ENCODE peak calls at places on chromosomes 13 and 19, in six cellular contexts. N is A549, J is right lobe of liver, D is DND-41, R is body of pancreas, V is HCT116. F is an unnamed sample.

GRCh38 chr13:49366841-49367240 is 77.0 kb downstream of the CAB39L start:
- DNase-seq in R (no peak), D (no peak), N (no peak), J (no peak), V (no peak), F (no peak)

GRCh38 chr19:29606420-29606747 is 301 bp downstream of the POP4 start:
- DNase-seq in D (no peak), V (no peak), N (peak; percentile 66), R (no peak), J (no peak), F (no peak)

GRCh38 chr19:23273022-23273593 is 22.9 kb upstream of the ZNF724 start:
- DNase-seq in N (no peak), D (no peak), V (no peak), J (no peak), R (no peak), F (no peak)

GRCh38 chr13:76711515-76712182 is 174.6 kb downstream of the KCTD12 start:
- DNase-seq in J (no peak), D (no peak), N (no peak), V (no peak), R (peak; percentile 44), F (no peak)

GRCh38 chr19:41373993-41374392 is 2.3 kb upstream of the TMEM91 start:
- DNase-seq in N (no peak), D (no peak), V (no peak), J (no peak), R (peak; percentile 86), F (no peak)

GRCh38 chr13:113152894-113153809 is 5.3 kb upstream of the PROZ start:
- DNase-seq in D (peak; percentile 9), J (peak; percentile 79), N (no peak), V (no peak), R (peak; percentile 62), F (no peak)

GRCh38 chr13:113078895-113079720 is 26.5 kb upstream of the F7 start:
- DNase-seq in N (no peak), D (no peak), J (no peak), R (no peak), V (no peak), F (no peak)

GRCh38 chr19:18859676-18860301 is 28.0 kb downstream of the UPF1 start:
- DNase-seq in V (no peak), N (no peak), J (peak; percentile 64), R (no peak), D (no peak), F (no peak)

GRCh38 chr19:40592170-40592569 is 9.0 kb upstream of the LTBP4 start:
- DNase-seq in N (peak; percentile 81), R (peak; percentile 16), V (no peak), D (no peak), J (no peak), F (no peak)

GRCh38 chr13:110306340-110306959 is 507 bp downstream of the COL4A1 start:
- DNase-seq in R (no peak), D (no peak), J (no peak), N (no peak), V (no peak), F (no peak)

GRCh38 chr13:46195017-46195416 is 13.0 kb upstream of the LCP1 start:
- DNase-seq in N (no peak), J (no peak), R (no peak), D (no peak), V (no peak), F (no peak)

GRCh38 chr13:59568306-59568705 is 595.4 kb downstream of the DIAPH3 start:
- DNase-seq in R (no peak), V (no peak), D (no peak), N (no peak), J (no peak), F (no peak)

GRCh38 chr19:17777840-17778620 is 16.9 kb upstream of the B3GNT3 start:
- DNase-seq in D (peak; percentile 58), R (peak; percentile 62), N (peak; percentile 62), J (peak; percentile 59), V (peak; percentile 90), F (no peak)

GRCh38 chr13:20499986-20500385 is 25.7 kb downstream of the CRYL1 start:
- DNase-seq in V (no peak), D (no peak), R (no peak), J (no peak), N (no peak), F (no peak)

GRCh38 chr19:42420055-42420544 is 7.1 kb downstream of the LIPE start:
- DNase-seq in N (peak; percentile 100), D (peak; percentile 62), V (peak; percentile 50), J (no peak), R (peak; percentile 58), F (peak; percentile 55)

GRCh38 chr19:55083004-55083850 is 7.6 kb downstream of the EPS8L1 start:
- DNase-seq in V (no peak), J (no peak), D (no peak), N (no peak), R (no peak), F (no peak)

GRCh38 chr13:46063292-46063691 is 10.7 kb upstream of the ZC3H13 start:
- DNase-seq in D (no peak), V (no peak), R (no peak), J (no peak), N (no peak), F (no peak)

GRCh38 chr13:97282705-97283104 is 60.6 kb downstream of the MBNL2 start:
- DNase-seq in R (no peak), V (no peak), N (no peak), D (no peak), J (no peak), F (no peak)

GRCh38 chr19:36371886-36372285 is 7.1 kb downstream of the ZFP14 start:
- DNase-seq in N (no peak), R (no peak), D (no peak), V (no peak), J (no peak), F (no peak)

GRCh38 chr19:55867101-55867500 is 30.8 kb downstream of the NLRP4 start:
- DNase-seq in N (no peak), D (no peak), R (no peak), V (no peak), J (no peak), F (no peak)

GRCh38 chr19:58279042-58279924 is 528 bp downstream of the ZNF8 start:
- DNase-seq in R (peak; percentile 71), J (peak; percentile 76), N (peak; percentile 76), D (peak; percentile 49), V (no peak), F (peak; percentile 4)

GRCh38 chr19:58277748-58278147 is 1.0 kb upstream of the ZNF8 start:
- DNase-seq in R (no peak), D (no peak), J (no peak), V (no peak), N (no peak), F (no peak)

GRCh38 chr19:58277197-58277596 is 1.6 kb upstream of the ZNF8 start:
- DNase-seq in D (no peak), R (no peak), V (no peak), N (no peak), J (no peak), F (no peak)

GRCh38 chr19:58278156-58279041 is at the start of gene ZNF8:
- DNase-seq in R (peak; percentile 97), D (peak; percentile 99), J (peak; percentile 97), V (peak; percentile 95), N (peak; percentile 100), F (peak; percentile 95)

GRCh38 chr19:58279925-58280316 is 1.2 kb downstream of the ZNF8 start:
- DNase-seq in D (no peak), R (no peak), V (no peak), J (no peak), N (no peak), F (no peak)
- H3K9me3 ChIP-seq in D (no peaks in the 10 kb centered on the region), R (no peaks in the 10 kb centered on the region), V (no peaks in the 10 kb centered on the region), J (no peaks in the 10 kb centered on the region), N (peaks cover 85% of the 10 kb centered on the region), F (peaks cover 3% of the 10 kb centered on the region)

GRCh38 chr19:9547870-9548269 is 9.4 kb upstream of the ZNF426 start:
- DNase-seq in N (no peak), D (no peak), R (no peak), V (no peak), J (no peak), F (no peak)
- H3K9me3 ChIP-seq in N (peaks cover 6% of the 10 kb centered on the region), D (peaks cover 5% of the 10 kb centered on the region), R (peaks cover 31% of the 10 kb centered on the region), V (peaks cover 9% of the 10 kb centered on the region), J (peaks cover 2% of the 10 kb centered on the region), F (no peaks in the 10 kb centered on the region)

GRCh38 chr19:51873097-51873496 is 14.7 kb downstream of the ZNF577 start:
- DNase-seq in J (no peak), D (no peak), V (no peak), N (no peak), R (no peak), F (no peak)
- H3K9me3 ChIP-seq in J (peaks cover 20% of the 10 kb centered on the region), D (peaks cover 80% of the 10 kb centered on the region), V (peaks cover 44% of the 10 kb centered on the region), N (peaks cover 83% of the 10 kb centered on the region), R (peaks cover 89% of the 10 kb centered on the region), F (peaks cover 78% of the 10 kb centered on the region)

GRCh38 chr19:50482271-50482855 is 5.7 kb upstream of the GARIN5A start:
- DNase-seq in R (no peak), N (no peak), J (peak; percentile 41), V (no peak), D (no peak), F (no peak)
- H3K9me3 ChIP-seq in R (no peaks in the 10 kb centered on the region), N (peaks cover 16% of the 10 kb centered on the region), J (no peaks in the 10 kb centered on the region), V (peaks cover 12% of the 10 kb centered on the region), D (no peaks in the 10 kb centered on the region), F (no peaks in the 10 kb centered on the region)

F was measured in effector memory CD4-positive, alpha-beta T cell.